ENCODE peak calls at places on chromosome 19, in six cellular contexts. Q is ecto neural progenitor cell; P is activated naive CD4-positive, alpha-beta T cell treated with anti-CD3 and anti-CD28 coated beads, Interleukin-2, amount 10 ng/mL, durations not matched to agents 7 days and 5 days; M is AML-193; D is natural killer cell treated with Interleukin-12 subunit alpha and Interleukin-12 subunit beta and Interleukin-15 and Interleukin-18, amount 100 ng/mL, for 72 hours; X is epithelial cell of esophagus. F is an unnamed sample.

GRCh38 chr19:54275951-54276350 is 5.0 kb downstream of the LILRB2 start:
- DNase-seq in Q (no peak), P (no peak), M (no peak), D (no peak), X (no peak), F (no peak)

GRCh38 chr19:55099557-55100506 is 17.6 kb downstream of the PPP1R12C start:
- DNase-seq in Q (no peak), P (no peak), M (no peak), D (no peak), X (no peak), F (no peak)

GRCh38 chr19:47313754-47314133 is 4.1 kb downstream of the C5AR1 start:
- DNase-seq in Q (no peak), P (no peak), M (no peak), D (no peak), X (no peak), F (no peak)

GRCh38 chr19:29546583-29547190 is 20.9 kb downstream of the VSTM2B start:
- DNase-seq in Q (no peak), P (no peak), M (no peak), D (no peak), X (no peak), F (no peak)

GRCh38 chr19:42363614-42364346 is 26.3 kb downstream of the CNFN start:
- DNase-seq in Q (no peak), P (no peak), M (no peak), D (no peak), X (no peak), F (no peak)

GRCh38 chr19:18657590-18658365 is 20.9 kb downstream of the KLHL26 start:
- DNase-seq in Q (peak), P (no peak), M (no peak), D (no peak), X (no peak), F (no peak)

GRCh38 chr19:1745589-1746031 is 7.7 kb upstream of the ONECUT3 start:
- DNase-seq in Q (peak), P (no peak), M (no peak), D (no peak), X (peak), F (no peak)

GRCh38 chr19:54517483-54517882 is 14.9 kb downstream of the LAIR2 start:
- DNase-seq in Q (peak), P (peak), M (peak), D (peak), X (peak), F (peak)